ENCODE peak calls at places on chromosomes 3 and 15, in nine cellular contexts. J is HFFc6; E is stimulated activated naive B cell treated with anti-CD40 and anti-IgM and Interleukin-4, amounts not matched to agents 10 μg/mL and 1 μg/mL and 100 μg/mL, for 72 hours; S is mesothelial cell of epicardium; X is effector memory CD8-positive, alpha-beta T cell; Y is AG04450; C is fibroblast of mammary gland; R is GM23248; U is HTR-8/SVneo. V is an unnamed sample.

GRCh38 chr15:76185716-76186115 is 125.6 kb downstream of the ETFA start:
- DNase-seq in J (peak), E (no peak), S (no peak), X (no peak), Y (peak), C (peak), R (peak), U (peak), V (peak)

GRCh38 chr3:141386611-141387110 is 18.4 kb downstream of the ZBTB38 start:
- DNase-seq in J (no peak), E (no peak), S (no peak), X (no peak), Y (no peak), C (peak), R (peak), U (no peak), V (no peak)

GRCh38 chr15:42143356-42143755 is 13.1 kb downstream of the PLA2G4F start:
- DNase-seq in J (no peak), E (no peak), S (no peak), X (no peak), Y (no peak), C (no peak), R (no peak), U (no peak), V (no peak)

GRCh38 chr15:90114451-90114901 is 12.2 kb upstream of the IDH2 start:
- DNase-seq in J (no peak), E (no peak), S (no peak), X (no peak), Y (no peak), C (peak), R (peak), U (no peak), V (no peak)

GRCh38 chr3:32391643-32392529 is at the start of gene CMTM7:
- DNase-seq in J (peak), E (peak), S (no peak), X (peak), Y (no peak), C (peak), R (peak), U (peak), V (peak)

GRCh38 chr3:184604039-184604955 is 42.7 kb downstream of the EPHB3 start:
- DNase-seq in J (no peak), E (no peak), S (no peak), X (no peak), Y (no peak), C (no peak), R (peak), U (no peak), V (no peak)

GRCh38 chr15:45307230-45307924 is 55.3 kb downstream of the SLC28A2 start:
- DNase-seq in J (peak), E (no peak), S (no peak), X (no peak), Y (peak), C (peak), R (peak), U (peak), V (peak)

GRCh38 chr3:138971766-138972320 is 24.8 kb downstream of the FOXL2NB start:
- DNase-seq in J (no peak), E (no peak), S (no peak), X (no peak), Y (no peak), C (no peak), R (no peak), U (no peak), V (no peak)

GRCh38 chr15:42367041-42367440 is 7.7 kb downstream of the CAPN3 start:
- DNase-seq in J (no peak), E (no peak), S (no peak), X (no peak), Y (no peak), C (peak), R (peak), U (no peak), V (no peak)

GRCh38 chr15:92719024-92719423 is 63.4 kb upstream of the FAM174B start:
- DNase-seq in J (no peak), E (no peak), S (no peak), X (no peak), Y (no peak), C (peak), R (peak), U (no peak), V (no peak)

GRCh38 chr3:133934073-133934970 is 38.6 kb upstream of the RAB6B start:
- DNase-seq in J (no peak), E (no peak), S (no peak), X (no peak), Y (no peak), C (no peak), R (no peak), U (no peak), V (no peak)

GRCh38 chr15:82643992-82644391 is 3.2 kb downstream of the CPEB1 start:
- DNase-seq in J (no peak), E (no peak), S (no peak), X (no peak), Y (no peak), C (no peak), R (no peak), U (peak), V (no peak)

GRCh38 chr15:66613743-66614142 is 47.9 kb upstream of the LCTL start:
- DNase-seq in J (no peak), E (no peak), S (no peak), X (no peak), Y (no peak), C (no peak), R (no peak), U (no peak), V (no peak)

GRCh38 chr15:68383161-68384074 is 48.5 kb downstream of the ITGA11 start:
- DNase-seq in J (peak), E (peak), S (no peak), X (peak), Y (no peak), C (peak), R (peak), U (peak), V (peak)

GRCh38 chr15:63970723-63971426 is 75.4 kb downstream of the DAPK2 start:
- DNase-seq in J (peak), E (peak), S (no peak), X (no peak), Y (no peak), C (no peak), R (peak), U (no peak), V (no peak)

GRCh38 chr15:39586387-39587171 is 5.7 kb downstream of the THBS1 start:
- DNase-seq in J (peak), E (no peak), S (no peak), X (no peak), Y (no peak), C (peak), R (peak), U (no peak), V (no peak)

GRCh38 chr3:166613365-166613764 is 766.7 kb downstream of the ZBBX start:
- DNase-seq in J (no peak), E (no peak), S (no peak), X (no peak), Y (no peak), C (no peak), R (no peak), U (no peak), V (no peak)

GRCh38 chr3:127851899-127852298 is 29.6 kb upstream of the MGLL start:
- DNase-seq in J (no peak), E (no peak), S (no peak), X (no peak), Y (no peak), C (no peak), R (no peak), U (no peak), V (no peak)

GRCh38 chr3:170049146-170050000 is 11.6 kb downstream of the GPR160 start:
- DNase-seq in J (no peak), E (no peak), S (no peak), X (no peak), Y (no peak), C (peak), R (peak), U (peak), V (no peak)

GRCh38 chr15:45091581-45091980 is 22.4 kb downstream of the DUOX2 start:
- DNase-seq in J (no peak), E (no peak), S (no peak), X (no peak), Y (no peak), C (no peak), R (peak), U (no peak), V (no peak)

GRCh38 chr3:161607056-161607455 is 110.4 kb downstream of the OTOL1 start:
- DNase-seq in J (no peak), E (no peak), S (no peak), X (no peak), Y (no peak), C (peak), R (no peak), U (no peak), V (no peak)

GRCh38 chr3:61733866-61734265 is 172.5 kb downstream of the PTPRG start:
- DNase-seq in J (no peak), E (no peak), S (no peak), X (no peak), Y (no peak), C (peak), R (no peak), U (no peak), V (no peak)

GRCh38 chr15:70342554-70343548 is 245.1 kb upstream of the TLE3 start:
- DNase-seq in J (no peak), E (no peak), S (no peak), X (no peak), Y (no peak), C (no peak), R (no peak), U (no peak), V (no peak)

GRCh38 chr3:5431811-5432378 is 244.4 kb downstream of the EDEM1 start:
- DNase-seq in J (no peak), E (peak), S (no peak), X (no peak), Y (no peak), C (no peak), R (no peak), U (no peak), V (no peak)

GRCh38 chr3:154758109-154758868 is 321.8 kb upstream of the MME start:
- DNase-seq in J (peak), E (no peak), S (no peak), X (no peak), Y (no peak), C (peak), R (peak), U (peak), V (no peak)

GRCh38 chr3:63656791-63657190 is 4.3 kb downstream of the SNTN start:
- DNase-seq in J (peak), E (no peak), S (no peak), X (no peak), Y (peak), C (peak), R (peak), U (no peak), V (no peak)

GRCh38 chr3:194632983-194633348 is 253 bp downstream of the TMEM44 start:
- DNase-seq in J (no peak), E (peak), S (no peak), X (peak), Y (no peak), C (no peak), R (peak), U (peak), V (no peak)

GRCh38 chr3:119297169-119297568 is 3.0 kb downstream of the ARHGAP31 start:
- DNase-seq in J (peak), E (no peak), S (no peak), X (no peak), Y (no peak), C (peak), R (peak), U (no peak), V (no peak)

GRCh38 chr3:149352556-149352955 is 19.1 kb upstream of the TM4SF18 start:
- DNase-seq in J (peak), E (peak), S (no peak), X (no peak), Y (no peak), C (peak), R (peak), U (peak), V (peak)

GRCh38 chr3:44476181-44476599 is 1.3 kb downstream of the ZNF445 start:
- DNase-seq in J (peak), E (no peak), S (no peak), X (no peak), Y (no peak), C (peak), R (peak), U (no peak), V (no peak)

GRCh38 chr3:190083631-190084030 is 37.1 kb downstream of the P3H2 start:
- DNase-seq in J (no peak), E (no peak), S (no peak), X (no peak), Y (no peak), C (peak), R (no peak), U (no peak), V (no peak)

GRCh38 chr15:60004019-60004845 is at the start of gene FOXB1:
- DNase-seq in J (no peak), E (no peak), S (no peak), X (no peak), Y (no peak), C (no peak), R (no peak), U (no peak), V (no peak)

GRCh38 chr3:82311901-82312300 is 550.5 kb upstream of the GBE1 start:
- DNase-seq in J (no peak), E (no peak), S (no peak), X (no peak), Y (no peak), C (no peak), R (no peak), U (no peak), V (no peak)

V was measured in HCT116.